ENCODE peak calls at places on chromosomes 13 and 19, in nine cellular contexts. U is upper lobe of right lung; G is mucosa of gallbladder; F is AG04449; P is naive thymus-derived CD8-positive, alpha-beta T cell; R is effector CD8-positive, alpha-beta T cell; S is caudate nucleus; X is heart left ventricle; L is NCI-H1105 treated with DMSO at 0.1 percent for 48 hours. V is an unnamed sample.

GRCh38 chr19:6769006-6769637 is 1.9 kb upstream of the SH2D3A start:
- DNase-seq in U (no peak), G (no peak), F (no peak), P (no peak), R (no peak), S (no peak), X (no peak), L (no peak), V (no peak)

GRCh38 chr19:18744019-18744418 is 47.1 kb downstream of the COMP start:
- DNase-seq in U (no peak), G (no peak), F (no peak), P (no peak), R (no peak), S (no peak), X (no peak), L (no peak), V (no peak)

GRCh38 chr19:34484328-34484727 is 2.8 kb downstream of the WTIP start:
- DNase-seq in U (peak; percentile 56), G (no peak), F (no peak), P (no peak), R (no peak), S (no peak), X (peak; percentile 72), L (no peak), V (no peak)

GRCh38 chr13:27954406-27954851 is 14.7 kb downstream of the CDX2 start:
- DNase-seq in U (peak; percentile 68), G (peak; percentile 50), F (no peak), P (no peak), R (no peak), S (no peak), X (no peak), L (peak; percentile 12), V (no peak)

GRCh38 chr19:38617764-38618589 is at the start of gene MAP4K1:
- DNase-seq in U (peak; percentile 74), G (no peak), F (no peak), P (peak; percentile 83), R (peak; percentile 40), S (no peak), X (peak; percentile 52), L (peak; percentile 41), V (peak; percentile 13)

GRCh38 chr13:31967155-31967554 is 64.4 kb upstream of the FRY start:
- DNase-seq in U (no peak), G (no peak), F (no peak), P (no peak), R (no peak), S (no peak), X (no peak), L (no peak), V (no peak)

GRCh38 chr13:99289674-99290337 is 17.4 kb downstream of the GPR183 start:
- DNase-seq in U (no peak), G (no peak), F (no peak), P (no peak), R (no peak), S (no peak), X (no peak), L (no peak), V (no peak)

GRCh38 chr19:34254552-34255432 is at the start of gene GARRE1:
- DNase-seq in U (peak; percentile 84), G (no peak), F (no peak), P (peak; percentile 93), R (no peak), S (no peak), X (peak; percentile 64), L (peak; percentile 45), V (no peak)

GRCh38 chr13:80921556-80921955 is 580.6 kb upstream of the SPRY2 start:
- DNase-seq in U (no peak), G (no peak), F (no peak), P (no peak), R (no peak), S (no peak), X (no peak), L (no peak), V (no peak)

GRCh38 chr13:91454666-91455065 is 56.2 kb downstream of the GPC5 start:
- DNase-seq in U (no peak), G (no peak), F (no peak), P (no peak), R (no peak), S (no peak), X (no peak), L (no peak), V (no peak)

GRCh38 chr13:77138813-77139212 is 111.9 kb upstream of the FBXL3 start:
- DNase-seq in U (no peak), G (no peak), F (no peak), P (no peak), R (no peak), S (no peak), X (no peak), L (no peak), V (no peak)

GRCh38 chr13:39263033-39263432 is 224.8 kb downstream of the NHLRC3 start:
- DNase-seq in U (no peak), G (peak; percentile 55), F (no peak), P (no peak), R (no peak), S (no peak), X (peak; percentile 42), L (peak; percentile 51), V (no peak)

GRCh38 chr19:50276370-50277063 is 52.7 kb downstream of the KCNC3 start:
- DNase-seq in U (no peak), G (no peak), F (no peak), P (no peak), R (no peak), S (no peak), X (no peak), L (no peak), V (no peak)

GRCh38 chr13:52459668-52460067 is 4.4 kb downstream of the CKAP2 start:
- DNase-seq in U (no peak), G (no peak), F (no peak), P (no peak), R (no peak), S (no peak), X (no peak), L (no peak), V (no peak)

GRCh38 chr19:39310558-39311311 is 9.9 kb downstream of the LRFN1 start:
- DNase-seq in U (no peak), G (no peak), F (no peak), P (peak; percentile 41), R (no peak), S (peak; percentile 8), X (no peak), L (no peak), V (no peak)

GRCh38 chr13:91195789-91196188 is 151.7 kb upstream of the MIR17HG start:
- DNase-seq in U (no peak), G (no peak), F (no peak), P (no peak), R (no peak), S (no peak), X (no peak), L (no peak), V (no peak)

GRCh38 chr13:54394908-54395307 is 1366.3 kb downstream of the OLFM4 start:
- DNase-seq in U (no peak), G (no peak), F (no peak), P (no peak), R (no peak), S (no peak), X (no peak), L (no peak), V (no peak)

GRCh38 chr13:23715762-23716235 is 145.6 kb downstream of the TNFRSF19 start:
- DNase-seq in U (peak; percentile 69), G (peak; percentile 23), F (no peak), P (no peak), R (no peak), S (no peak), X (no peak), L (no peak), V (no peak)

GRCh38 chr13:22454586-22454985 is 726.2 kb upstream of the SGCG start:
- DNase-seq in U (no peak), G (no peak), F (no peak), P (no peak), R (no peak), S (no peak), X (no peak), L (no peak), V (no peak)

GRCh38 chr19:43797118-43797517 is 5.1 kb downstream of the LYPD5 start:
- DNase-seq in U (no peak), G (no peak), F (no peak), P (no peak), R (no peak), S (no peak), X (no peak), L (no peak), V (no peak)

GRCh38 chr19:34229721-34230120 is 24.6 kb upstream of the GARRE1 start:
- DNase-seq in U (no peak), G (no peak), F (no peak), P (no peak), R (no peak), S (no peak), X (no peak), L (no peak), V (no peak)

GRCh38 chr13:80469841-80470378 is 129.0 kb upstream of the SPRY2 start:
- DNase-seq in U (no peak), G (peak; percentile 47), F (no peak), P (no peak), R (no peak), S (no peak), X (peak; percentile 73), L (no peak), V (no peak)

GRCh38 chr13:108851660-108852059 is 222.2 kb downstream of the MYO16 start:
- DNase-seq in U (no peak), G (no peak), F (no peak), P (no peak), R (no peak), S (no peak), X (no peak), L (no peak), V (no peak)

GRCh38 chr13:26168276-26168814 is 53.8 kb downstream of the RNF6 start:
- DNase-seq in U (no peak), G (no peak), F (peak; percentile 63), P (no peak), R (no peak), S (no peak), X (no peak), L (no peak), V (no peak)

GRCh38 chr19:11435833-11436313 is 438 bp downstream of the PRKCSH start:
- DNase-seq in U (no peak), G (no peak), F (no peak), P (no peak), R (no peak), S (no peak), X (no peak), L (no peak), V (peak; percentile 20)

GRCh38 chr13:87005511-87005910 is 665.7 kb upstream of the SLITRK5 start:
- DNase-seq in U (no peak), G (no peak), F (no peak), P (no peak), R (no peak), S (no peak), X (no peak), L (no peak), V (no peak)

GRCh38 chr13:101115762-101116161 is 300.5 kb downstream of the NALCN start:
- DNase-seq in U (no peak), G (no peak), F (no peak), P (no peak), R (no peak), S (no peak), X (no peak), L (no peak), V (no peak)

GRCh38 chr13:20401958-20402856 is 123.5 kb downstream of the CRYL1 start:
- DNase-seq in U (no peak), G (no peak), F (peak; percentile 19), P (no peak), R (no peak), S (no peak), X (no peak), L (no peak), V (no peak)

GRCh38 chr13:51585234-51585672 is 991 bp downstream of the WDFY2 start:
- DNase-seq in U (no peak), G (no peak), F (no peak), P (no peak), R (no peak), S (no peak), X (peak; percentile 12), L (peak; percentile 24), V (no peak)

GRCh38 chr13:110012102-110012739 is 225.8 kb upstream of the IRS2 start:
- DNase-seq in U (no peak), G (no peak), F (peak; percentile 92), P (no peak), R (no peak), S (no peak), X (no peak), L (no peak), V (no peak)

GRCh38 chr13:49444517-49445395 is 682 bp downstream of the SETDB2 start:
- DNase-seq in U (no peak), G (peak; percentile 35), F (no peak), P (no peak), R (no peak), S (no peak), X (peak; percentile 16), L (peak; percentile 25), V (no peak)